ENCODE peak calls at places on chromosomes 6 and 20, in five cellular contexts. V, L, P, Q and G are unnamed samples. For H3K36me3, the result is how much of the 10 kb centered on the place peaks cover.

GRCh38 chr6:73743556-73743955 is 47.6 kb downstream of the CD109 start:
- DNase-seq in V (no peak), L (no peak), P (no peak), Q (no peak), G (no peak)

GRCh38 chr20:44738779-44739477 is 6.7 kb upstream of the KCNK15 start:
- DNase-seq in V (peak), L (no peak), P (peak), Q (peak), G (no peak)

GRCh38 chr6:76831299-76831698 is 632.0 kb downstream of the HTR1B start:
- DNase-seq in V (no peak), L (no peak), P (no peak), Q (no peak), G (no peak)

GRCh38 chr20:15496501-15497039 is 1076.7 kb downstream of the KIF16B start:
- DNase-seq in V (no peak), L (no peak), P (no peak), Q (no peak), G (no peak)

GRCh38 chr20:53643031-53643832 is 49.6 kb upstream of the ZNF217 start:
- DNase-seq in V (peak), L (peak), P (no peak), Q (no peak), G (no peak)

GRCh38 chr6:28657756-28658465 is 132.2 kb downstream of the GPX5 start:
- DNase-seq in V (peak), L (no peak), P (peak), Q (peak), G (no peak)

GRCh38 chr6:32983964-32984638 is 15.7 kb downstream of the BRD2 start:
- DNase-seq in V (no peak), L (no peak), P (no peak), Q (no peak), G (no peak)

GRCh38 chr6:46490425-46491200 is 636 bp downstream of the RCAN2 start:
- DNase-seq in V (no peak), L (peak), P (peak), Q (no peak), G (no peak)

GRCh38 chr6:48736486-48737206 is 625.6 kb upstream of the PTCHD4 start:
- DNase-seq in V (no peak), L (no peak), P (peak), Q (no peak), G (no peak)

GRCh38 chr6:41894366-41895299 is 542 bp downstream of the USP49 start:
- DNase-seq in V (peak), L (no peak), P (no peak), Q (no peak), G (no peak)

GRCh38 chr6:137492771-137493217 is 1.4 kb downstream of the OLIG3 start:
- DNase-seq in V (no peak), L (no peak), P (no peak), Q (no peak), G (no peak)

GRCh38 chr20:46063652-46064054 is 26.1 kb downstream of the NCOA5 start:
- DNase-seq in V (no peak), L (no peak), P (no peak), Q (no peak), G (peak)

GRCh38 chr20:23375827-23376226 is 13.8 kb downstream of the GZF1 start:
- DNase-seq in V (no peak), L (no peak), P (no peak), Q (no peak), G (no peak)

GRCh38 chr6:157287247-157287850 is 36.0 kb downstream of the TMEM242 start:
- DNase-seq in V (no peak), L (no peak), P (no peak), Q (no peak), G (no peak)

GRCh38 chr6:56292505-56293181 is 45.3 kb upstream of the COL21A1 start:
- DNase-seq in V (peak), L (no peak), P (peak), Q (peak), G (no peak)

GRCh38 chr6:20599302-20600051 is 65.2 kb downstream of the CDKAL1 start:
- DNase-seq in V (no peak), L (no peak), P (no peak), Q (no peak), G (no peak)

DNA sequence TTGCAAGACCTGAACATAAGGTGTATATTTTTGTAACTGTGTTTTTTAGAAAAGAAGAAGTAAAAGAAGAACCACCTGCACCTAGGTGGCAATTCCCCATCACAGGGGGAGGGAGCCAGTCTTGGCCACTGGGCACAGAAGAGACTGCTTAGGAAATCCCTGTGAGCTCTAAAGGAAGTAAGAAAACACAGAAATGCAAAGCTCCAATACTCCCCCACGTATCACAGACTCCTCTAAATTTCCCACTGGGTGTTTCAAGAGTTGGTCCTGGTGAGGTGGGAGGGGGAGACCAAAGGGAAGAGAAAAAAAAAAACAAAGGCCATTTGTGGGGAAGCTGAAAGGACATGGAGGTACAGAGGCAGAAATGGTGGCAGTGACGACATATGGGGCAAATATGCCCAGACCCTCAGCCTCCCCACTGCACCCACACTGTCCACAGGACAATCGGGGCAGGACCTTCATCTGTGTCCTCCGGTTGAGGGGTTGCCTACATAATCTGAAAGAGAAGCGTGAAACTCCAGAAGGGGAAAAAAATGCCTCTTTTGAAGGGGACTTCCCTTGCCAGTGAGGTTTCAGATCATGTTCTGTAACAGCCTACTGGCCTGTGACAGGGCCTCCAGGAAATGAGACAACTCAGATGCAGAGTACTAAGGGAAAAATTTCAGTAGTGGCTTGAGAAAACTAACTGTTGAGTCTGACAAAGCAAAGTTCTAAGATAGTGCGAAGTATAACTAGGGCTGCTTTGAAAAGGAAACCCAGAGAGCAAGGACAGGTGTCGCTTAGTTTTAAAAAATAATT is 226.2 kb upstream of the MARCKS start:
- DNase-seq in V (no peak), L (no peak), P (no peak), Q (no peak), G (no peak)
- TF ChIP-seq POLR2AphosphoS5 in V (no peak), L (peak), P (no peak), Q (no peak), G (no peak)

GRCh38 chr6:154797857-154798256 is 64.6 kb downstream of the SCAF8 start:
- DNase-seq in V (no peak), L (no peak), P (no peak), Q (peak), G (no peak)

GRCh38 chr6:154791561-154792317 is 58.5 kb downstream of the SCAF8 start:
- DNase-seq in V (no peak), L (no peak), P (no peak), Q (no peak), G (no peak)

GRCh38 chr6:154796484-154796883 is 63.3 kb downstream of the SCAF8 start:
- DNase-seq in V (no peak), L (no peak), P (no peak), Q (no peak), G (no peak)

GRCh38 chr6:154792761-154793160 is 59.5 kb downstream of the SCAF8 start:
- DNase-seq in V (no peak), L (no peak), P (no peak), Q (no peak), G (no peak)
- H3K36me3 ChIP-seq in V (half or more), L (under half), P (half or more), Q (under half), G (under half)

DNA sequence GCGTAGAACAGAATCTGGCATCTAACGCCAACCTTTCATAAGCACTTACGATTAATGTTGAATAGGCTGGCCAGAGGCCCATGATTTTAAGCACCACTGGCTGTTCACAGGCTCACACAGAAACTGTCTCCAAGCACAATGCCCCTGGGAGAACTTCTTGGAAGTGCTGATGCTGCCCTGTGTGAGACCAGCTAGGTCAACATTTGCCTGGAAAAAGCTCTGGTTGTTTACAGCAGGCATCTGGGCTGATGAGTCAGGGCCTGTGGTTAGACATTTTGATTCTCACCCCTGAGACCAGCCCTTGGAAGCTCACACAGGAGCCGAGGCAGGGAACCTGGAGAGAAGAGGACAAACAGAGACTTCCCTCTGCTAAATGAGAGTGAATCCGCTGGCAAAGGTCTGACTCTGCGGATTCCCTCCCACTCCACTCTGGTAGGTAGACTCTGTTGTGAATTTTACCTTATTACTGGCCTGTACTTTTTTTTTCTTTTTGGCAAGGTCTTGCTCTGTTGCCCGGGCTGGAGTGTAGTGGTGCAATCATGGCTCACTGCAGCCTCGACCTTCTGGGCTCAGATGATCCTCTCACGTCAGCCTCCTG is 6.8 kb upstream of the SULF2 start:
- DNase-seq in V (no peak), L (no peak), P (no peak), Q (no peak), G (peak)
- TF ChIP-seq POLR2AphosphoS5 in V (no peak), L (no peak), P (no peak), Q (no peak), G (peak)

DNA sequence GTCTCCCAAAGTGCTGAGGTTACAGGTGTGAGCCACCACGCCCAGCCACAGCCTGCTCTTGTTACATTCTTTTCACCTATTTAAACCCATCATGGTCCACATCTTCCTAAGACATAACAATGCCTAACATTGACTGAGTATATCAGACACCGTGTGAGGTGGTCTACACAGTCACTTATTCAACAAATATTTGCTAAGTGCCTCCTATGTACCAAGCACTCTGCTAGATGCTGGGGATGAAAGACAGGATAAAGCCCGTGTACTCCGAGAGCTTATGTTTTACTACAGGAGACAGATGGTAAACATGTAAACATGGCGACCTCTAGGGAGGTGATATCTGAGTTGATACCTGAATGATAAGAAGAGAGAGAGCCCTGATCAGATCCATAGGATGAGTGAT is 12.7 kb downstream of the BCL2L1 start:
- DNase-seq in V (no peak), L (no peak), P (no peak), Q (peak), G (no peak)
- H3K36me3 ChIP-seq in V (half or more), L (under half), P (under half), Q (half or more), G (under half)

GRCh38 chr20:50459124-50459918 is 50.9 kb upstream of the PTPN1 start:
- DNase-seq in V (no peak), L (no peak), P (no peak), Q (no peak), G (no peak)

GRCh38 chr20:50464026-50464724 is 46.0 kb upstream of the PTPN1 start:
- DNase-seq in V (peak), L (peak), P (peak), Q (peak), G (no peak)

GRCh38 chr20:50462093-50462685 is 48.0 kb upstream of the PTPN1 start:
- DNase-seq in V (no peak), L (no peak), P (no peak), Q (no peak), G (no peak)

GRCh38 chr20:50460115-50460607 is 50.0 kb upstream of the PTPN1 start:
- DNase-seq in V (peak), L (no peak), P (no peak), Q (no peak), G (no peak)

GRCh38 chr20:50460608-50461268 is 49.4 kb upstream of the PTPN1 start:
- DNase-seq in V (peak), L (peak), P (peak), Q (peak), G (peak)
- TF ChIP-seq POLR2AphosphoS5 in V (no peak), L (peak), P (no peak), Q (no peak), G (peak)

GRCh38 chr6:146876271-146877151 is 277.7 kb downstream of the ADGB start:
- DNase-seq in V (peak), L (no peak), P (no peak), Q (no peak), G (no peak)

GRCh38 chr6:146878564-146879343 is 280.0 kb downstream of the ADGB start:
- DNase-seq in V (no peak), L (no peak), P (no peak), Q (no peak), G (no peak)

GRCh38 chr6:146874278-146875018 is 275.7 kb downstream of the ADGB start:
- DNase-seq in V (no peak), L (no peak), P (no peak), Q (no peak), G (no peak)

GRCh38 chr6:146879406-146880117 is 280.8 kb downstream of the ADGB start:
- DNase-seq in V (peak), L (no peak), P (no peak), Q (no peak), G (no peak)

DNA sequence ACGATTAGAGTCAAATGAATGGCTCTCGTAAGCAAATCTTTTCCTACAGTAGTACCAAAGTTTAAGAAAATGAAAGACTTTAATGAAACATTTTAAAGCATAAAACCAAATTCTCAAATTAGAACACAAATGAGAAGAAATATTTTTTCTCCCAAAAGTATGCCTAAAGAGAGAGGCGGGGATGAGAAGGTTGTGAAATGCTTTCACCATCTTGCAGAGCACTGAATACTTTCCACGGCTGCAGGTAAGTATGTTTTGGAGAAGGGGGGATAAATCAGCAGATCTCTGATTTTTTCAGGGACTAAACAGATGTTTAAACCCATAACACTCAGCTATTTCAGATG is 277.1 kb downstream of the ADGB start:
- DNase-seq in V (no peak), L (no peak), P (no peak), Q (no peak), G (no peak)
- H3K36me3 ChIP-seq in V (under half), L (under half), P (under half), Q (under half), G (under half)

GRCh38 chr6:2937627-2938003 is 33.8 kb downstream of the SERPINB6 start:
- DNase-seq in V (no peak), L (no peak), P (no peak), Q (no peak), G (no peak)
- TF ChIP-seq POLR2AphosphoS5 in V (no peak), L (no peak), P (no peak), Q (no peak), G (no peak)